ENCODE peak calls at places on chromosomes 13 and 19, in six cellular contexts. One of them, this sample, is unnamed. For H3K4me1, the result is how much of the 10 kb centered on the place peaks cover.

GRCh38 chr19:29662278-29662603 is 3.0 kb upstream of the PLEKHF1 start:
- DNase-seq in left lung: no peak
- DNase-seq in psoas muscle: no peak
- DNase-seq in right atrium auricular region: no peak
- DNase-seq in CD8-positive, alpha-beta memory T cell: no peak
- DNase-seq in body of pancreas: no peak
- DNase-seq in this sample: no peak

GRCh38 chr13:48411281-48412099 is 1.4 kb downstream of the LPAR6 start:
- DNase-seq in left lung: no peak
- DNase-seq in psoas muscle: no peak
- DNase-seq in right atrium auricular region: no peak
- DNase-seq in CD8-positive, alpha-beta memory T cell: no peak
- DNase-seq in body of pancreas: no peak
- DNase-seq in this sample: no peak

GRCh38 chr13:89541091-89542030 is 1806.1 kb upstream of the MIR17HG start:
- DNase-seq in left lung: no peak
- DNase-seq in psoas muscle: no peak
- DNase-seq in right atrium auricular region: no peak
- DNase-seq in CD8-positive, alpha-beta memory T cell: no peak
- DNase-seq in body of pancreas: no peak
- DNase-seq in this sample: no peak

GRCh38 chr19:32460476-32460875 is 54.9 kb downstream of the DPY19L3 start:
- DNase-seq in left lung: no peak
- DNase-seq in psoas muscle: no peak
- DNase-seq in right atrium auricular region: no peak
- DNase-seq in CD8-positive, alpha-beta memory T cell: no peak
- DNase-seq in body of pancreas: no peak
- DNase-seq in this sample: no peak

GRCh38 chr13:48158290-48158689 is 63.4 kb upstream of the MED4 start:
- DNase-seq in left lung: no peak
- DNase-seq in psoas muscle: no peak
- DNase-seq in right atrium auricular region: no peak
- DNase-seq in CD8-positive, alpha-beta memory T cell: no peak
- DNase-seq in body of pancreas: peak
- DNase-seq in this sample: no peak

GRCh38 chr13:92807343-92807742 is 419.3 kb upstream of the GPC6 start:
- DNase-seq in left lung: no peak
- DNase-seq in psoas muscle: no peak
- DNase-seq in right atrium auricular region: no peak
- DNase-seq in CD8-positive, alpha-beta memory T cell: no peak
- DNase-seq in body of pancreas: no peak
- DNase-seq in this sample: no peak

GRCh38 chr19:32719611-32720059 is at the start of gene TDRD12:
- DNase-seq in left lung: peak
- DNase-seq in psoas muscle: no peak
- DNase-seq in right atrium auricular region: no peak
- DNase-seq in CD8-positive, alpha-beta memory T cell: no peak
- DNase-seq in body of pancreas: no peak
- DNase-seq in this sample: no peak

GRCh38 chr13:49112782-49113525 is 107.2 kb upstream of the MLNR start:
- DNase-seq in left lung: no peak
- DNase-seq in psoas muscle: no peak
- DNase-seq in right atrium auricular region: no peak
- DNase-seq in CD8-positive, alpha-beta memory T cell: no peak
- DNase-seq in body of pancreas: no peak
- DNase-seq in this sample: no peak

GRCh38 chr13:46751811-46752635 is 44.9 kb downstream of the ESD start:
- DNase-seq in left lung: no peak
- DNase-seq in psoas muscle: no peak
- DNase-seq in right atrium auricular region: no peak
- DNase-seq in CD8-positive, alpha-beta memory T cell: peak
- DNase-seq in body of pancreas: peak
- DNase-seq in this sample: no peak

GRCh38 chr19:50835785-50836542 is 2.6 kb upstream of the KLK15 start:
- DNase-seq in left lung: peak
- DNase-seq in psoas muscle: peak
- DNase-seq in right atrium auricular region: no peak
- DNase-seq in CD8-positive, alpha-beta memory T cell: peak
- DNase-seq in body of pancreas: peak
- DNase-seq in this sample: no peak

GRCh38 chr13:68380041-68380973 is 1150.2 kb upstream of the PCDH9 start:
- DNase-seq in left lung: no peak
- DNase-seq in psoas muscle: no peak
- DNase-seq in right atrium auricular region: no peak
- DNase-seq in CD8-positive, alpha-beta memory T cell: no peak
- DNase-seq in body of pancreas: no peak
- DNase-seq in this sample: no peak

GRCh38 chr19:21164541-21164940 is 22.7 kb downstream of the ZNF431 start:
- DNase-seq in left lung: no peak
- DNase-seq in psoas muscle: no peak
- DNase-seq in right atrium auricular region: no peak
- DNase-seq in CD8-positive, alpha-beta memory T cell: no peak
- DNase-seq in body of pancreas: no peak
- DNase-seq in this sample: no peak

GRCh38 chr13:77457989-77458388 is 77.5 kb upstream of the SCEL start:
- DNase-seq in left lung: no peak
- DNase-seq in psoas muscle: no peak
- DNase-seq in right atrium auricular region: no peak
- DNase-seq in CD8-positive, alpha-beta memory T cell: no peak
- DNase-seq in body of pancreas: no peak
- DNase-seq in this sample: no peak

GRCh38 chr19:10424011-10424637 is 3.8 kb downstream of the PDE4A start:
- DNase-seq in left lung: peak
- DNase-seq in psoas muscle: peak
- DNase-seq in right atrium auricular region: peak
- DNase-seq in CD8-positive, alpha-beta memory T cell: peak
- DNase-seq in body of pancreas: peak
- DNase-seq in this sample: peak

GRCh38 chr19:48836089-48837017 is at the start of gene HSD17B14:
- DNase-seq in left lung: peak
- DNase-seq in psoas muscle: no peak
- DNase-seq in right atrium auricular region: no peak
- DNase-seq in CD8-positive, alpha-beta memory T cell: no peak
- DNase-seq in body of pancreas: no peak
- DNase-seq in this sample: no peak

GRCh38 chr19:8302357-8302691 is 5.8 kb downstream of the CD320 start:
- DNase-seq in left lung: peak
- DNase-seq in psoas muscle: peak
- DNase-seq in right atrium auricular region: peak
- DNase-seq in CD8-positive, alpha-beta memory T cell: no peak
- DNase-seq in body of pancreas: peak
- DNase-seq in this sample: no peak

GRCh38 chr13:59276436-59276835 is 887.3 kb downstream of the DIAPH3 start:
- DNase-seq in left lung: no peak
- DNase-seq in psoas muscle: no peak
- DNase-seq in right atrium auricular region: no peak
- DNase-seq in CD8-positive, alpha-beta memory T cell: no peak
- DNase-seq in body of pancreas: no peak
- DNase-seq in this sample: no peak

GRCh38 chr13:80473695-80474094 is 132.8 kb upstream of the SPRY2 start:
- DNase-seq in left lung: no peak
- DNase-seq in psoas muscle: no peak
- DNase-seq in right atrium auricular region: no peak
- DNase-seq in CD8-positive, alpha-beta memory T cell: no peak
- DNase-seq in body of pancreas: peak
- DNase-seq in this sample: no peak
- H3K4me1 ChIP-seq in left lung: under half
- H3K4me1 ChIP-seq in psoas muscle: under half
- H3K4me1 ChIP-seq in right atrium auricular region: under half
- H3K4me1 ChIP-seq in CD8-positive, alpha-beta memory T cell: under half
- H3K4me1 ChIP-seq in body of pancreas: under half
- H3K4me1 ChIP-seq in this sample: under half

GRCh38 chr19:55451163-55451521 is 8.0 kb upstream of the SHISA7 start:
- DNase-seq in left lung: no peak
- DNase-seq in psoas muscle: no peak
- DNase-seq in right atrium auricular region: no peak
- DNase-seq in CD8-positive, alpha-beta memory T cell: peak
- DNase-seq in body of pancreas: no peak
- DNase-seq in this sample: no peak

GRCh38 chr19:55453861-55454260 is 7.6 kb downstream of the ISOC2 start:
- DNase-seq in left lung: peak
- DNase-seq in psoas muscle: no peak
- DNase-seq in right atrium auricular region: no peak
- DNase-seq in CD8-positive, alpha-beta memory T cell: no peak
- DNase-seq in body of pancreas: no peak
- DNase-seq in this sample: no peak

GRCh38 chr19:55449469-55449868 is 6.4 kb upstream of the SHISA7 start:
- DNase-seq in left lung: peak
- DNase-seq in psoas muscle: no peak
- DNase-seq in right atrium auricular region: no peak
- DNase-seq in CD8-positive, alpha-beta memory T cell: no peak
- DNase-seq in body of pancreas: no peak
- DNase-seq in this sample: no peak

GRCh38 chr19:55452381-55453325 is 8.8 kb downstream of the ISOC2 start:
- DNase-seq in left lung: peak
- DNase-seq in psoas muscle: peak
- DNase-seq in right atrium auricular region: peak
- DNase-seq in CD8-positive, alpha-beta memory T cell: no peak
- DNase-seq in body of pancreas: peak
- DNase-seq in this sample: peak

DNA sequence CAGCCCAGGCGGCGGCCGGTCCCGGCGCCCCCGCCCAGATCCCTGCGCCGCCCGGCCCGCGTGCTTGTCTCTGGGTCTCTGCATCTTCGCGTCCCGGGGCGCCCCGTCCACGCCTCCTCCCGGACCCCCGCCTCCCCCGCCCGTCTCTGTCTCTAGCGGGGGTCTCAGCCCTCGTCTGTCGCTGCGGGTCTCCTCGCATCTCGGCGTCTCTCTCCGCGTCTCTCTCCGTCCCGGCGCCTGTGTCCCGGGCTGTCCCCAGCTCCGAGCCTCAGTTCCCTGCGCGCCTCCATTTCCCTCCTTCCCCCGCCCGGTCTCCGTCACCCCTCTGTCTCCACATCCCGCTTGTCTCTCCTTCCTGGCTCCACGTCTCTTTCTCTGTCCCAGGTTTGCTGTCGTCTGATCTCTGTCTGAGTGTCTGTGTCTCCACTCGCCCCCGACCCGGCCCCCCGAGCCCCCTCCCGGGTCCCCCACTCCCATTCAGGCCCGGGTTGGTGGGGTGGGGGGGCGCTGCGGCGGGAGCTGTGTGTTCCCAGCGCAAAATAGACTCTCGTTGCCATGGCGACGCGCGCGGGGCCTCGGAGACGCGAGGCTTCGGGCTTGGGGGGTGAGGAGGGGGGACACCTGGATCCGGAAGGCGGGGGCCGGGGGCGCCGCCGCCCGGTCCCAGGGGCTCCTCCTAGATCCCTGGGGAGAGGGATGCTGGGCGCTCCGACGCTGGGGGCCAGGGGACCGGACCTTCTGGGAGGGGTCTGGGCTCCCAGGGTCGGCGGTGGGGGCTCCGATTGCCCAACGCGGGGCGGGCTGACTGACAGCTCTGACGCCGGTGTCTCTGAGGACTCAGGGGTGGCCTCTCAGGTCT is 8.7 kb upstream of the SHISA7 start:
- DNase-seq in left lung: peak
- DNase-seq in psoas muscle: no peak
- DNase-seq in right atrium auricular region: no peak
- DNase-seq in CD8-positive, alpha-beta memory T cell: no peak
- DNase-seq in body of pancreas: no peak
- DNase-seq in this sample: no peak
- H3K4me1 ChIP-seq in left lung: under half
- H3K4me1 ChIP-seq in psoas muscle: under half
- H3K4me1 ChIP-seq in right atrium auricular region: under half
- H3K4me1 ChIP-seq in CD8-positive, alpha-beta memory T cell: under half
- H3K4me1 ChIP-seq in body of pancreas: under half
- H3K4me1 ChIP-seq in this sample: under half

GRCh38 chr19:1121395-1121794 is 17.6 kb downstream of the GPX4 start:
- DNase-seq in left lung: no peak
- DNase-seq in psoas muscle: no peak
- DNase-seq in right atrium auricular region: no peak
- DNase-seq in CD8-positive, alpha-beta memory T cell: no peak
- DNase-seq in body of pancreas: no peak
- DNase-seq in this sample: no peak

GRCh38 chr19:1117654-1118053 is 13.9 kb downstream of the GPX4 start:
- DNase-seq in left lung: no peak
- DNase-seq in psoas muscle: no peak
- DNase-seq in right atrium auricular region: no peak
- DNase-seq in CD8-positive, alpha-beta memory T cell: no peak
- DNase-seq in body of pancreas: no peak
- DNase-seq in this sample: no peak

GRCh38 chr19:1122021-1122971 is 18.5 kb downstream of the GPX4 start:
- DNase-seq in left lung: no peak
- DNase-seq in psoas muscle: peak
- DNase-seq in right atrium auricular region: no peak
- DNase-seq in CD8-positive, alpha-beta memory T cell: no peak
- DNase-seq in body of pancreas: no peak
- DNase-seq in this sample: no peak

GRCh38 chr19:1118999-1119398 is 15.2 kb downstream of the GPX4 start:
- DNase-seq in left lung: no peak
- DNase-seq in psoas muscle: no peak
- DNase-seq in right atrium auricular region: no peak
- DNase-seq in CD8-positive, alpha-beta memory T cell: no peak
- DNase-seq in body of pancreas: no peak
- DNase-seq in this sample: no peak

GRCh38 chr19:1119475-1120217 is 15.9 kb downstream of the GPX4 start:
- DNase-seq in left lung: no peak
- DNase-seq in psoas muscle: peak
- DNase-seq in right atrium auricular region: no peak
- DNase-seq in CD8-positive, alpha-beta memory T cell: no peak
- DNase-seq in body of pancreas: no peak
- DNase-seq in this sample: no peak
- H3K4me1 ChIP-seq in left lung: under half
- H3K4me1 ChIP-seq in psoas muscle: under half
- H3K4me1 ChIP-seq in right atrium auricular region: under half
- H3K4me1 ChIP-seq in CD8-positive, alpha-beta memory T cell: under half
- H3K4me1 ChIP-seq in body of pancreas: under half
- H3K4me1 ChIP-seq in this sample: under half

GRCh38 chr19:45467115-45467455 is 711 bp upstream of the FOSB start:
- DNase-seq in left lung: no peak
- DNase-seq in psoas muscle: no peak
- DNase-seq in right atrium auricular region: no peak
- DNase-seq in CD8-positive, alpha-beta memory T cell: no peak
- DNase-seq in body of pancreas: no peak
- DNase-seq in this sample: no peak

GRCh38 chr19:45464274-45464673 is 3.5 kb upstream of the FOSB start:
- DNase-seq in left lung: no peak
- DNase-seq in psoas muscle: no peak
- DNase-seq in right atrium auricular region: no peak
- DNase-seq in CD8-positive, alpha-beta memory T cell: no peak
- DNase-seq in body of pancreas: no peak
- DNase-seq in this sample: no peak

GRCh38 chr19:45463241-45463640 is 4.6 kb upstream of the FOSB start:
- DNase-seq in left lung: no peak
- DNase-seq in psoas muscle: no peak
- DNase-seq in right atrium auricular region: no peak
- DNase-seq in CD8-positive, alpha-beta memory T cell: no peak
- DNase-seq in body of pancreas: no peak
- DNase-seq in this sample: no peak

GRCh38 chr19:45467456-45468158 is at the start of gene FOSB:
- DNase-seq in left lung: peak
- DNase-seq in psoas muscle: peak
- DNase-seq in right atrium auricular region: peak
- DNase-seq in CD8-positive, alpha-beta memory T cell: peak
- DNase-seq in body of pancreas: peak
- DNase-seq in this sample: peak

GRCh38 chr19:45464861-45465427 is 2.9 kb upstream of the FOSB start:
- DNase-seq in left lung: no peak
- DNase-seq in psoas muscle: no peak
- DNase-seq in right atrium auricular region: no peak
- DNase-seq in CD8-positive, alpha-beta memory T cell: no peak
- DNase-seq in body of pancreas: no peak
- DNase-seq in this sample: no peak
- H3K4me1 ChIP-seq in left lung: under half
- H3K4me1 ChIP-seq in psoas muscle: under half
- H3K4me1 ChIP-seq in right atrium auricular region: under half
- H3K4me1 ChIP-seq in CD8-positive, alpha-beta memory T cell: under half
- H3K4me1 ChIP-seq in body of pancreas: under half
- H3K4me1 ChIP-seq in this sample: under half